ENCODE peak calls at places on chromosomes 12 and 14, in four cellular contexts. B is adrenal gland, G is ascending aorta, R is uterus. V is an unnamed sample.

GRCh38 chr14:23141706-23142467 is 22.8 kb upstream of the CEBPE start:
- DNase-seq in B (no peak), G (peak; percentile 91), R (peak; percentile 68), V (peak; percentile 67)

GRCh38 chr14:91835920-91836843 is 31.2 kb downstream of the TC2N start:
- DNase-seq in B (peak; percentile 53), G (peak; percentile 92), R (peak; percentile 77), V (no peak)

GRCh38 chr12:11170810-11171144 is 217 bp upstream of the SMIM10L1 start:
- DNase-seq in B (no peak), G (no peak), R (no peak), V (no peak)

GRCh38 chr14:65173973-65174693 is 71.8 kb upstream of the MAX start:
- DNase-seq in B (no peak), G (no peak), R (peak; percentile 24), V (no peak)

GRCh38 chr12:44863867-44864266 is 12.2 kb downstream of the NELL2 start:
- DNase-seq in B (no peak), G (no peak), R (no peak), V (no peak)

GRCh38 chr12:125797421-125798175 is 732.4 kb downstream of the AACS start:
- DNase-seq in B (no peak), G (no peak), R (no peak), V (no peak)

GRCh38 chr14:69693823-69694729 is 72.9 kb upstream of the SRSF5 start:
- DNase-seq in B (peak; percentile 89), G (no peak), R (no peak), V (no peak)

GRCh38 chr12:124454735-124455134 is 112.7 kb downstream of the NCOR2 start:
- DNase-seq in B (no peak), G (no peak), R (no peak), V (no peak)

GRCh38 chr12:2868986-2869385 is 8.0 kb downstream of the FOXM1 start:
- DNase-seq in B (no peak), G (no peak), R (no peak), V (no peak)

GRCh38 chr14:56137842-56138241 is 19.6 kb downstream of the PELI2 start:
- DNase-seq in B (no peak), G (no peak), R (no peak), V (no peak)
- H3K4me1 ChIP-seq in B (no peaks in the 10 kb centered on the region), G (no peaks in the 10 kb centered on the region), R (no peaks in the 10 kb centered on the region), V (peaks cover 33% of the 10 kb centered on the region)

GRCh38 chr14:20627337-20628032 is 14.0 kb downstream of the OR6S1 start:
- DNase-seq in B (no peak), G (no peak), R (no peak), V (no peak)
- H3K4me3 ChIP-seq in B (no peak overlapping the region), G (no peak overlapping the region), R (no peak overlapping the region), V (no peak overlapping the region)

DNA sequence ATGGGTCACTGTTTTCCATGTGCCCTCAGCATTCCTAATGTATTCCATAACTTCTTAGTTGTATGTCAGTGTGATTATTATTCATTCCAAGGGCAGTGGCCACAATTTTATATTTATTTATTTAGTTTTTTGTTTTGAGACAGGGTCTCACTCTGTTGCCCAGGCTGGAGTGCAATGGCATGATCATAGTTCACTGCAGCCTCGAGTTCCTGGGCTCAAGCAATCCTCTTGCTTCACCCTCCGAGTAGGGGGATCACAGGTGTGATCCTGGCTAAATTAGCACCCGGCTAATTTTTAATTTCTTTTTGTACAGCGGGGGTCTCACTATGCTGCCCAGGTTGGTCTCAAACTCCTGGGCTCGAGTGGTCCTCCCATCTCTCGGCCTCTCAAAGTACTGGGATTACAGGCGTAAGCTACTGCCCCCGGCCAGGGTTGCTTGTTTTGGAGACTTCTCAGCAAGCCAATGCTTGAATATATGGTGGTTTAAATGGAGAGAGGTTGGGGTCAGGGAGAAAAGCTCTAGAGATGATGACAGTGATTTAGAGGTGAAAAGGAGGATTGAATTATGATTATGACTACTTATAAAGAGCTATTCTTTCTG is 7.6 kb downstream of the GPRC5A start:
- DNase-seq in B (no peak), G (no peak), R (no peak), V (no peak)
- H3K27ac ChIP-seq in B (no peak overlapping the region), G (peak overlapping the region; percentile 96), R (peak overlapping the region; percentile 94), V (peak overlapping the region; percentile 94)

DNA sequence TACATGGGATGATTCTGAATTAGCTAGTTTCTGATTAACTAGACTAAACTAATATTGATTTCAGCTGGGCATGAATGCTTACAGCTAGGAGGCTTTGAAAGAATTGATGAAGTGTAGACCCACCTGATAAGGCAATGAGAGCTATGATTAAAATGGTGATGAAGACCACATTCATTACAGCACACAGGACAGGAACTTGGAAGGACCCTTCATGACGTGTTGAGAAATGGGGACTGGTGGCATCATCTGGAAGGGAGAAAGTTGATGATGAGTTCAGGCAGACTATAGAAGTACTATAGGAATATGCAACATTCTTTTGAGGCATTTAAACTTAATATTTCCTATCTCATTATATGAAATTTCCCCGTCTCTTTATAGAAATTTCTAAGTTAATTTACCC is 4.5 kb downstream of the CD69 start:
- DNase-seq in B (no peak), G (no peak), R (no peak), V (no peak)
- H3K4me1 ChIP-seq in B (no peaks in the 10 kb centered on the region), G (no peaks in the 10 kb centered on the region), R (no peaks in the 10 kb centered on the region), V (peaks cover 3% of the 10 kb centered on the region)

GRCh38 chr14:76729953-76730505 is 31.2 kb upstream of the VASH1 start:
- DNase-seq in B (no peak), G (no peak), R (no peak), V (no peak)
- H3K4me3 ChIP-seq in B (no peak overlapping the region), G (no peak overlapping the region), R (no peak overlapping the region), V (no peak overlapping the region)

GRCh38 chr12:830111-830867 is 77.9 kb downstream of the WNK1 start:
- DNase-seq in B (no peak), G (no peak), R (no peak), V (no peak)
- H3K27ac ChIP-seq in B (no peak overlapping the region), G (no peak overlapping the region), R (no peak overlapping the region), V (no peak overlapping the region)

GRCh38 chr12:50925920-50926319 is 26.4 kb upstream of the HIGD1C start:
- DNase-seq in B (no peak), G (no peak), R (no peak), V (no peak)
- H3K4me1 ChIP-seq in B (peaks cover 37% of the 10 kb centered on the region), G (no peaks in the 10 kb centered on the region), R (no peaks in the 10 kb centered on the region), V (peaks cover 44% of the 10 kb centered on the region)

DNA sequence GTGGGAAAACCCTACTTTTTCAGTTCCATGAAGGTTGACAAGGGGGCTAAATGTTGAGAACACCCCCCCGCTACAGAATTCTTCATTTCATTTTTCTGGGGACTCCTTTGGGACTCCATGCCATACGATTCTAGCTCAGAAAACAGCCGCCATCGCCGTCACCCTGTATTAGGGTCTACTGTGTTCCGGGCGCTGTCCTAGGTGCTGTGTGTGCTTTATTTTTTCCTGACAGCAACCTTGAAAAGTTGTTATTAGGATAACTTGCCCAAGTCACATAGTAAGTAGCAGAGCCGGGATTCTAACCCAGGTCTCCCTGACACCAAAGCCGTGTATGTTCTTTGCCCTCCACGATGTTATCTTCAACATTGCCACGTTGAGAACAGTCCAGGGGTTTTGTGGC is 55.1 kb downstream of the IQSEC3 start:
- DNase-seq in B (no peak), G (no peak), R (no peak), V (no peak)
- H3K4me3 ChIP-seq in B (no peak overlapping the region), G (no peak overlapping the region), R (no peak overlapping the region), V (no peak overlapping the region)

V was measured in thoracic aorta.